ENCODE peak calls at places on chromosome 22, in six cellular contexts. O is T-helper 1 cell, R is H54, Y is GM04504, W is globus pallidus, E is T-helper 9 cell. N is an unnamed sample.
A peak's percentile ranks its signal among the peaks of the same experiment; 100 is the strongest.

GRCh38 chr22:39567135-39567946 is 3.2 kb upstream of the CACNA1I start:
- DNase-seq in O (no peak), R (no peak), Y (no peak), W (no peak), E (peak; percentile 17), N (peak; percentile 14)

GRCh38 chr22:19868773-19869471 is 14.2 kb upstream of the GNB1L start:
- DNase-seq in O (no peak), R (no peak), Y (no peak), W (peak; percentile 76), E (no peak), N (peak; percentile 35)

GRCh38 chr22:22030493-22031182 is 48.1 kb upstream of the TOP3B start:
- DNase-seq in O (no peak), R (no peak), Y (no peak), W (no peak), E (no peak), N (no peak)

GRCh38 chr22:41856484-41856883 is 23.6 kb downstream of the SREBF2 start:
- DNase-seq in O (no peak), R (no peak), Y (no peak), W (no peak), E (no peak), N (no peak)

GRCh38 chr22:27913162-27913741 is 5.8 kb downstream of the PITPNB start:
- DNase-seq in O (no peak), R (no peak), Y (no peak), W (no peak), E (no peak), N (no peak)

GRCh38 chr22:24543679-24544243 is 11.2 kb downstream of the GUCD1 start:
- DNase-seq in O (no peak), R (no peak), Y (no peak), W (no peak), E (no peak), N (no peak)

GRCh38 chr22:36897611-36898010 is 15.8 kb upstream of the CSF2RB start:
- DNase-seq in O (no peak), R (no peak), Y (no peak), W (no peak), E (no peak), N (no peak)

GRCh38 chr22:44479662-44480061 is 18.4 kb downstream of the RTL6 start:
- DNase-seq in O (no peak), R (no peak), Y (no peak), W (no peak), E (no peak), N (no peak)